ENCODE peak calls at places on chromosomes 11 and 22, in nine cellular contexts. L is A549, U is body of pancreas, S is IMR-90, G is stomach, Z is suprapubic skin, H is heart left ventricle, Q is K562, C is H1. N is an unnamed sample. For H3K4me1, the result is how much of the 10 kb centered on the place peaks cover.

GRCh38 chr11:105577645-105578044 is 32.2 kb upstream of the GRIA4 start:
- DNase-seq in L (no peak), U (no peak), S (peak), G (no peak), Z (no peak), H (no peak), Q (no peak), C (no peak), N (no peak)

GRCh38 chr11:63530021-63530420 is 6.6 kb upstream of the PLAAT4 start:
- DNase-seq in L (no peak), U (no peak), S (no peak), G (no peak), Z (no peak), H (no peak), Q (no peak), C (no peak), N (no peak)

GRCh38 chr11:68503281-68503687 is 42.7 kb downstream of the PPP6R3 start:
- DNase-seq in L (peak), U (no peak), S (peak), G (no peak), Z (no peak), H (no peak), Q (no peak), C (no peak), N (no peak)

GRCh38 chr22:29328566-29329500 is 13.3 kb upstream of the RASL10A start:
- DNase-seq in L (no peak), U (no peak), S (peak), G (no peak), Z (no peak), H (peak), Q (no peak), C (peak), N (no peak)

GRCh38 chr11:126194121-126194543 is 17.3 kb downstream of the RPUSD4 start:
- DNase-seq in L (peak), U (peak), S (peak), G (peak), Z (no peak), H (no peak), Q (peak), C (peak), N (peak)

GRCh38 chr11:63879598-63879997 is 37.4 kb downstream of the RCOR2 start:
- DNase-seq in L (no peak), U (no peak), S (no peak), G (no peak), Z (no peak), H (no peak), Q (no peak), C (no peak), N (no peak)

GRCh38 chr11:132177106-132177505 is 806.7 kb downstream of the NTM start:
- DNase-seq in L (no peak), U (no peak), S (peak), G (no peak), Z (no peak), H (no peak), Q (no peak), C (no peak), N (no peak)

GRCh38 chr22:47813661-47814060 is 1051.2 kb downstream of the TBC1D22A start:
- DNase-seq in L (no peak), U (no peak), S (no peak), G (no peak), Z (no peak), H (no peak), Q (no peak), C (no peak), N (no peak)

GRCh38 chr11:119912214-119912613 is 183.2 kb upstream of the NECTIN1 start:
- DNase-seq in L (no peak), U (no peak), S (no peak), G (no peak), Z (no peak), H (no peak), Q (no peak), C (no peak), N (no peak)

GRCh38 chr22:19571207-19571795 is 47.1 kb upstream of the CLDN5 start:
- DNase-seq in L (no peak), U (no peak), S (peak), G (no peak), Z (no peak), H (no peak), Q (peak), C (no peak), N (no peak)

GRCh38 chr11:85889676-85890579 is 34.7 kb downstream of the CCDC83 start:
- DNase-seq in L (peak), U (no peak), S (peak), G (no peak), Z (no peak), H (no peak), Q (no peak), C (no peak), N (no peak)

GRCh38 chr11:2395856-2396255 is 4.7 kb upstream of the TSSC4 start:
- DNase-seq in L (no peak), U (no peak), S (no peak), G (no peak), Z (no peak), H (no peak), Q (no peak), C (no peak), N (no peak)

GRCh38 chr11:73641668-73642067 is 4.7 kb upstream of the PLEKHB1 start:
- DNase-seq in L (no peak), U (no peak), S (no peak), G (no peak), Z (no peak), H (no peak), Q (no peak), C (no peak), N (no peak)

GRCh38 chr11:70498171-70498571 is 99.8 kb downstream of the CTTN start:
- DNase-seq in L (no peak), U (no peak), S (no peak), G (no peak), Z (no peak), H (peak), Q (no peak), C (no peak), N (no peak)

GRCh38 chr11:75430692-75431532 is 2.1 kb downstream of the KLHL35 start:
- DNase-seq in L (no peak), U (no peak), S (no peak), G (no peak), Z (no peak), H (peak), Q (no peak), C (no peak), N (no peak)
- H3K4me3 ChIP-seq in L (peak), U (no peak), S (peak), G (peak), Z (peak), H (peak), Q (no peak), C (peak), N (peak)

GRCh38 chr11:57798905-57799559 is 37.4 kb downstream of the CTNND1 start:
- DNase-seq in L (peak), U (peak), S (peak), G (peak), Z (peak), H (peak), Q (peak), C (no peak), N (peak)
- TF ChIP-seq POLR2A in L (no peak), U (peak), S (no peak), G (no peak), Z (no peak), H (no peak), Q (no peak), C (no peak), N (no peak)

GRCh38 chr11:66072518-66072917 is 2.4 kb downstream of the PACS1 start:
- DNase-seq in L (no peak), U (no peak), S (no peak), G (no peak), Z (no peak), H (no peak), Q (no peak), C (no peak), N (no peak)

GRCh38 chr11:66075273-66075672 is 5.2 kb downstream of the PACS1 start:
- DNase-seq in L (no peak), U (no peak), S (no peak), G (no peak), Z (no peak), H (no peak), Q (no peak), C (no peak), N (no peak)

GRCh38 chr11:66076561-66076960 is 6.5 kb downstream of the PACS1 start:
- DNase-seq in L (no peak), U (no peak), S (no peak), G (no peak), Z (no peak), H (no peak), Q (no peak), C (no peak), N (no peak)

GRCh38 chr11:66071326-66071870 is 1.3 kb downstream of the PACS1 start:
- DNase-seq in L (no peak), U (no peak), S (no peak), G (no peak), Z (no peak), H (no peak), Q (no peak), C (no peak), N (no peak)

GRCh38 chr11:66073669-66074068 is 3.6 kb downstream of the PACS1 start:
- DNase-seq in L (no peak), U (no peak), S (no peak), G (no peak), Z (no peak), H (no peak), Q (no peak), C (no peak), N (no peak)
- H3K4me1 ChIP-seq in L (under half), U (under half), S (under half), G (half or more), Z (under half), H (under half), Q (under half), C (under half), N (under half)

GRCh38 chr11:22830082-22830414 is 447 bp upstream of the SVIP start:
- DNase-seq in L (no peak), U (no peak), S (no peak), G (no peak), Z (no peak), H (no peak), Q (no peak), C (no peak), N (no peak)
- H3K4me3 ChIP-seq in L (peak), U (no peak), S (peak), G (peak), Z (peak), H (peak), Q (no peak), C (no peak), N (peak)

DNA sequence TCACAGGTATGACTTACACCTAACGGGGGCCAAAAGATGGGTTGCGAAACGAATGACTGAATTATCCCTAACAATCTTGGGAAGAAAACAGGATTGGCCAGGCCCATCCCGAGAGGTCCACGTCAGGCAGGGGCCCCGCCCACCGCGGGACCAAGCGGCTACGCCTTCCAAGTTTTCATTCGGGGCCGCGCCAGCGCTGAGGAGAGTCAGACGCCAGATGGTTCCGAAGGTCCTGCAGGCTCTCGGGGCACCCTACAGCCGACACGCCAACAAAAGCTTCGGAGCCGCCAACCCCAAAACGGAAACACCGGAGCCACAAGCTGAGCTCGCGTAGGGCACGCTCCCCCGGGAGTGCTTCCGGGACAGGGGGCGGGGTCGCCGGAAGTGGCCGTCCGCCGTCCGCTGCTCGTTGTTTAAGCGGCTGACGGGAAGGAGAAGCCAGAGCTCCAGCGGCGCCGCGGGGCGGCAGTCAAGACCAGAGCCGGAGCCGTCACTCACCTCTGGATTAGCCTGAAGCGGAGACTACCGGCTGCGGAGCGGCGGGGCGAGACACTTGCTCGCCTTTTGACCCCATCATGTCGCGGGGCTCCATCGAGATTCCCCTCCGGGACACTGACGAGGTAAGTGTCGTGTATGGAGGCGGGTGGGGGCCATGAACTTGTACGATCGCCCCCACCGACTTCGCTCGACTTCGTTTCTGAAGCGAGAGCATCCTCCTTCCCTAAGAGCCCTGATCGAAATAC is at the start of gene CTR9:
- DNase-seq in L (peak), U (peak), S (peak), G (peak), Z (peak), H (peak), Q (peak), C (peak), N (peak)
- TF ChIP-seq POLR2A in L (peak), U (peak), S (peak), G (peak), Z (peak), H (peak), Q (peak), C (peak), N (peak)

DNA sequence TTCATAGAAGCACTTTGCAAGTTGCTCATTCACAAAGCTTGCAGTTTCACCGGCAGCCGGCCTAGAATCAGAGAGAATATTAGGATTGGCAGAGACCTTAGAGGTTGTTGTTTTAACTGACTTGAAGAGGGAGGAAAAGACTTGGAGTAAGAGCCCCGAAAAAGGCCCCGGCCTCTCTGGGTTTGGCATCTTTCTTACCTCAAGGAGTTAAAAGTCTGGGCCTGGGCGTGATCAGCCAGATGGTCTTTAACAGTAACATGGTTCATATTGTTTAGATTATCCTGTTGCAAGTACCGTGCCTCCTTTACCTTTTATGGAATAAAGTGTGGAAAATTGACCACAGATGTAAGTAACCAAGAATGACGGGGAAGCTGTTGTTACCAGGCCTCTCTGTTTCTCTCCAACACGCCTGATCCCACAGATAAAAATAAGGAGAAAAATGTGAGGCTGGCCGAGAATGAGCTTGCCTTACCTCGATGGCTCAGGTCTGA is 56.2 kb downstream of the PARVA start:
- DNase-seq in L (no peak), U (no peak), S (peak), G (no peak), Z (no peak), H (no peak), Q (no peak), C (no peak), N (no peak)
- H3K4me1 ChIP-seq in L (under half), U (half or more), S (under half), G (half or more), Z (under half), H (under half), Q (under half), C (under half), N (under half)

GRCh38 chr22:46436595-46437163 is 100.7 kb downstream of the CELSR1 start:
- DNase-seq in L (no peak), U (no peak), S (peak), G (no peak), Z (no peak), H (no peak), Q (no peak), C (no peak), N (no peak)

GRCh38 chr22:46430961-46431838 is 95.7 kb downstream of the TRMU start:
- DNase-seq in L (no peak), U (no peak), S (no peak), G (no peak), Z (no peak), H (no peak), Q (no peak), C (no peak), N (no peak)

GRCh38 chr22:46429327-46429853 is 93.9 kb downstream of the TRMU start:
- DNase-seq in L (no peak), U (no peak), S (no peak), G (peak), Z (no peak), H (no peak), Q (no peak), C (no peak), N (no peak)

GRCh38 chr22:46432164-46433068 is 96.9 kb downstream of the TRMU start:
- DNase-seq in L (no peak), U (no peak), S (no peak), G (peak), Z (no peak), H (peak), Q (no peak), C (peak), N (no peak)

GRCh38 chr22:46433318-46433717 is 97.8 kb downstream of the TRMU start:
- DNase-seq in L (no peak), U (no peak), S (no peak), G (no peak), Z (no peak), H (no peak), Q (no peak), C (no peak), N (no peak)
- H3K4me3 ChIP-seq in L (no peak), U (no peak), S (no peak), G (no peak), Z (no peak), H (no peak), Q (no peak), C (no peak), N (no peak)

GRCh38 chr11:109946322-109946846 is 146.8 kb upstream of the ZC3H12C start:
- DNase-seq in L (peak), U (peak), S (peak), G (peak), Z (peak), H (peak), Q (peak), C (peak), N (peak)
- TF ChIP-seq POLR2A in L (no peak), U (peak), S (peak), G (no peak), Z (no peak), H (peak), Q (no peak), C (no peak), N (no peak)

DNA sequence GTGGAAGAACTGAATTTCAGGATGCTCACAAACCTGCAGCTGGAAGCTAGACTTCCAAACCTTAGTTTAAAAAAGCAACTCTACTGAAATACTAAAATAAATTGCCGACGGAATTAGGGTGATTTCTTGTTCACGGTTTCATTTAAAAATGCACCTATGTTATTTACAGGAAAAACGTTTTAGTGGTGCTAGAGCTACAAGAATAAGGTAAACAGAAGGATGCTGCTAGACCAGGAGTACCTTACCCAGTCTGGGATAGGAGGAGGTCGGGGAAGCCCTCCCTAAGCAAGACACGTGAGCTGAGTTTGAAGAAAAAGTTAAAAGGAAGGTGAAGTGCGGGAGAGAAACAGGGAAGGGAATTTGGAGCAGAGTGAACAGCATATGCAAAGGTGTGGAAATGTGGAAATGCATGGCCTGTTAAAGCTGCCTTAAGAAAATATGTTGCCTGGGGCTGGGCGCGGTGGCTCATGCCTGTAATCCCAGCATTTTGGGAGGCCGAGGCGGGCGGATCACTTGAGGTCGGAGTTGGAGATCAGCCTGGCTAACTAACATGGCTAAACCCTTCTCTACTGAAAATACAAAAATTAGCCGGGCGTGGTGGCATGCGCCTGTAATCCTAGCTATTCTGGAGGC is 1.4 kb upstream of the FTH1 start:
- DNase-seq in L (no peak), U (no peak), S (no peak), G (peak), Z (peak), H (peak), Q (no peak), C (no peak), N (no peak)
- H3K4me1 ChIP-seq in L (half or more), U (half or more), S (under half), G (half or more), Z (half or more), H (half or more), Q (half or more), C (under half), N (under half)

GRCh38 chr11:12376259-12376971 is 956 bp upstream of the PARVA start:
- DNase-seq in L (no peak), U (peak), S (peak), G (no peak), Z (no peak), H (peak), Q (no peak), C (no peak), N (peak)

GRCh38 chr11:12381875-12382274 is 4.5 kb downstream of the PARVA start:
- DNase-seq in L (no peak), U (no peak), S (no peak), G (no peak), Z (no peak), H (no peak), Q (no peak), C (no peak), N (no peak)

GRCh38 chr11:12380565-12381325 is 3.4 kb downstream of the PARVA start:
- DNase-seq in L (no peak), U (no peak), S (no peak), G (no peak), Z (no peak), H (no peak), Q (no peak), C (no peak), N (no peak)

GRCh38 chr11:12377824-12378593 is 638 bp downstream of the PARVA start:
- DNase-seq in L (peak), U (peak), S (peak), G (peak), Z (peak), H (peak), Q (peak), C (peak), N (peak)

DNA sequence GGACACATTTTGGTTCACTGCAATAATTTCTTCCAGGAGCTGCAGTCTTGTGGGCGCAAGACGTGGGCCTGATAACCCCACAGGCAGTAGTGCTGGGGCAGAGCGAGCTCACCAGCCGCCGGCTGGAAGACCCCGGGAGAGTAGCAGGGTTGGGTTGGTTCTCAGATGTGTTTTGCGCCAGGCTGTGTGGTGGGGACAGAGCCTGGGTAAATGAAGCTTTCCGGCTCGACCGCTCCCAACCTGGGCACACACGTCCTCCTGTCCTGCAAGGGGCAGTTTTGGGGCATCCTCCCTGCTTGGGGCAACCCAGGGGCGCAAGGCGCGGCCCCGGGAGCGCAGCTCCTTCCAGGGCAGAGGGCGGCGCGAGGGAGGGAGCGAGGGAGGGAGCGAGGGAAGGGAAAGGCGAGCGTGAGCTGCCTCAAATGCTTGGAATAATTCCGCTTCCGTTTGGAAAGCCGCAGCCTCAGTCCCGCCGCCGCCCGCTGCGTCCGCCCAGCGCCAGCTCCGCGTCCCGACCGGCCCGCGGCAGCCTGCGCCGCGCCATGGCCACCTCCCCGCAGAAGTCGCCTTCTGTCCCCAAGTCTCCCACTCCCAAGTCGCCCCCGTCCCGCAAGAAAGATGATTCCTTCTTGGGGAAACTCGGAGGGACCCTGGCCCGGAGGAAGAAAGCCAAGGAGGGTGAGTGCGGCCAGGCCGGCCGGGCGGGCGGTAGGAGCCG is at the start of gene PARVA:
- DNase-seq in L (peak), U (peak), S (peak), G (peak), Z (peak), H (peak), Q (no peak), C (peak), N (peak)
- H3K4me3 ChIP-seq in L (peak), U (peak), S (peak), G (peak), Z (peak), H (peak), Q (no peak), C (peak), N (peak)